ENCODE peak calls at places on chromosomes 12 and 14, in five cellular contexts. P is naive thymus-derived CD4-positive, alpha-beta T cell; N is IMR-90; G is fibroblast of lung; K is neural progenitor cell. F is an unnamed sample. For H3K9me3, the result is how much of the 10 kb centered on the place peaks cover.

GRCh38 chr12:53939141-53940108 is 794 bp downstream of the HOXC13 start:
- DNase-seq in P (no peak), G (no peak), K (peak), N (no peak), F (no peak)

GRCh38 chr14:24665440-24665991 is 31.5 kb upstream of the GZMB start:
- DNase-seq in P (no peak), G (no peak), K (no peak), N (no peak), F (no peak)

GRCh38 chr14:60553855-60554254 is 44.9 kb downstream of the SIX6 start:
- DNase-seq in K (no peak), N (no peak), G (peak), P (no peak), F (no peak)

GRCh38 chr12:102513272-102513671 is 32.9 kb upstream of the IGF1 start:
- DNase-seq in K (no peak), G (no peak), N (no peak), P (no peak), F (no peak)

GRCh38 chr12:130764475-130765185 is 48.5 kb upstream of the RIMBP2 start:
- DNase-seq in N (peak), K (no peak), P (no peak), G (peak), F (peak)

GRCh38 chr12:48105867-48106563 is at the start of gene SENP1:
- DNase-seq in K (peak), P (peak), G (peak), N (peak), F (peak)

GRCh38 chr14:56099081-56099797 is 19.0 kb upstream of the PELI2 start:
- DNase-seq in P (no peak), G (no peak), K (peak), N (no peak), F (no peak)

GRCh38 chr12:32454075-32454474 is 54.7 kb downstream of the FGD4 start:
- DNase-seq in K (peak), P (no peak), N (peak), G (peak), F (no peak)

GRCh38 chr12:47742253-47742825 is 16.3 kb downstream of the RAPGEF3 start:
- DNase-seq in N (no peak), G (peak), P (peak), K (peak), F (peak)

GRCh38 chr12:106135781-106136180 is 3.0 kb downstream of the NUAK1 start:
- DNase-seq in N (peak), K (peak), P (no peak), G (peak), F (no peak)

GRCh38 chr12:9792185-9792900 is 31.6 kb upstream of the CD69 start:
- DNase-seq in K (no peak), G (no peak), P (no peak), N (no peak), F (no peak)

GRCh38 chr12:18684430-18684829 is 53.4 kb downstream of the PLCZ1 start:
- DNase-seq in P (no peak), G (no peak), K (no peak), N (no peak), F (no peak)

GRCh38 chr12:113236539-113237354 is 15.5 kb downstream of the TPCN1 start:
- DNase-seq in G (no peak), N (no peak), K (no peak), P (no peak), F (no peak)

GRCh38 chr12:68236421-68237059 is 10.9 kb upstream of the IL26 start:
- DNase-seq in N (no peak), K (no peak), P (peak), G (no peak), F (no peak)
- H3K4me3 ChIP-seq in N (no peak), K (no peak), P (peak), G (no peak), F (peak)

GRCh38 chr14:41280745-41281144 is 325.9 kb upstream of the LRFN5 start:
- DNase-seq in K (peak), G (peak), N (no peak), P (no peak), F (no peak)
- H3K9me3 ChIP-seq in K (under half), G (under half), N (under half), P (under half), F (under half)

DNA sequence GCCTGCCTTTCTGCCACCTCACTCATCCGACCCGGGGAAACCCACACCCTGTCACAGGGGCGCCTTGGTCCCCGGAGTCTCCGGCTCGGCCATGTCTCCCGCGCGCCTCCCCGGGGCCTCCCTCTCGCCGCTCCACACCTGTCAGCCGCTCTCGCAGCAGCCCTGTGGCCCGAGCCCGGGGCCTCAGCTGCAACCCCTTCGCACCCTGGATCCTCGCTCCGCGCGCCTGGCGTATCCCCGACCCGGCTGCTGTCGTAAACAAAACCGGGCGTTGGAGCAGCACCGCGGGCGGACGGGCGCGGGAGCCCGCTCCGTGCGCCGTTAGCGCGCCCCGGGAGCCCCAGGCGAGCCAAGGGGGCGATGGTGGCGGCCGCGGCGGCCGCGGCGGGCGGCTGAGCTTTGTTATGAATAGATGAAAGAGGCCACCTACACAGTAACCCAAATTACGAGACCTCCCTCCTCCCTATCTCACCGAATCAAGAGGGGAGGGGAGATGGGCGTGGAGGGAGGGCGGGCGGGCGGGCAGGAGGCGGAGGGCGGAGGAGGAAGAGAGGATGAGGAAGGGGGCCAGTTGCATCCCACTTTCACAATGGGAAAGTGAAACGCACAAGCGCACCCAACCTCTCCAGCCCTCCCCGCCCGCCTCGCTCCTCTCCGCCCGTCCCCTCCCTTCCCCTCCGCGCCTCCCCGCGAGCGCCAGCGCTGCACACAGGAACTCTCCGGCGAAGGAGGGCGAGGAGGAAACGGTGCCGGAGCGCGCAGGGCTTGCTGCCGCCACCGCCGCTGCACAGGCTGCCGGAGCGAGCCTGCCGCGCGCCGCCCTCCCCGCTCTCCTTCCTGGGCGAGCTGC is at the start of gene PLXNC1:
- DNase-seq in K (peak), P (peak), G (peak), N (peak), F (peak)
- H3K4me3 ChIP-seq in K (peak), P (peak), G (peak), N (peak), F (peak)

DNA sequence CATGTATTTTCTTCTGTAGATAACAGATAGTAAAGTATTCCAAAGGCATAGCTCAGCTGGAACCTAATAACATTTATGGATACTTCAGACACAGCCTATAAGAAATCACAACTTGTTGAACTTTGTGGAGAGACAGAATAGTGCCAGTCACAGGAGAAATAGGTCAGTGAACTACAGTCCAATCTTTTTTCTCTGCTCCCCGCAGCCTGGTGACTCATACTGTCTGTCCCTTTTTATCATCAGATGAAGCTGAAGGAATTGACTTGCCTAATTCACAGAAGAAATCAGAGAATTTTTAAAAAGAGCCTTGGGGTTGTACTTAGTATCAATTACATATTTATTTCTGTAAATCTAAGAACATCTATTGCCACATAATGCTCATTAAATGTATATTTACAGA is 222.3 kb downstream of the ALG10 start:
- DNase-seq in K (no peak), G (no peak), P (no peak), N (no peak), F (no peak)
- H3K9me3 ChIP-seq in K (under half), G (under half), P (under half), N (under half), F (under half)

DNA sequence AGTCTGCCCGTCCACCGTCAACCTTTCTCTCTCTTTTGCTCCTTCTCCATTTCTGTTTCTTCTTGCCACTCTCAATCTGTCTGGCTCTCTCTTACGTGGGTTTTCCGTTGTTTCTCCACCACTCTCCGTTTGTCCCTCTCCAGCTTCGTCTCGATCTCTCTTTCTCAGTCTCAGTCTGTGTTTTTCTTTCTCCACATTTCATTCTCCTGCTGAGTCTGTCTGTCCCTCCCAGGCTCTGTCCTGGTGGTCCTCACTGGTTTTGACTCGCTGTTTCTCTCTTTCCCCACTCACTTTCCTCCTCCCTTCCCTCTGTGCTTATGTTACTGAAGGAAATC is 102.9 kb upstream of the MAP1LC3B2 start:
- DNase-seq in K (no peak), N (no peak), P (no peak), G (no peak), F (no peak)
- H3K4me3 ChIP-seq in K (no peak), N (no peak), P (no peak), G (peak), F (no peak)

DNA sequence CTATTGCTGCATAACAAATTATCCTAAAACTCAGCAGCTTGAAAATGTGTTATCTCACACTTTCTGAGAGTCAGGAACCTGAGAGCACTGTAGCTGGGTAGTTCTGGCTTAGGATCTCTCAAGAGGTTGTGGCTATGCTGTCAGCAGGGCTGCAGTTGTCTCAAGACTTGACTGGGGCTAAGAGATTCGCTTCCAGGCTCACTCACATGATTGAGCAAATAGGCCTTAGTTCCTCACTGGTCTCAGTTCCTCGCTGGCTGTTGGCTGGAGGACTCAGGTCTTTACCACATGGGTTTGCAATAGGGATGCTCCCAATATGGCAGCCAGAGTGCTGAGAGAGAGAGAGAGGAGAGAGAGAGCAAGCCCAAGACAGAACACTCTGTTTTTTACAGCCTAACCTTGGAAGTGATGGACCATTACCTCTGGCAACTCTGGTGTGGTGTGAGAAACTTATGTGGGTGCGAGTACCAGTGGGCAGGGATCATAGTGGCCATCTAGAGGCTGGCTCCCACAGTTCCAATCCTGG is 15.9 kb upstream of the DHRS2 start:
- DNase-seq in G (no peak), N (no peak), K (no peak), P (no peak), F (no peak)
- H3K9me3 ChIP-seq in G (under half), N (under half), K (under half), P (under half), F (under half)

GRCh38 chr12:95942532-95943230 is at the start of gene CCDC38:
- DNase-seq in K (peak), N (peak), P (peak), G (peak), F (peak)

GRCh38 chr12:95942106-95942531 is 295 bp downstream of the CCDC38 start:
- DNase-seq in N (no peak), G (no peak), K (no peak), P (peak), F (no peak)

GRCh38 chr12:95943231-95943842 is at the start of gene AMDHD1:
- DNase-seq in K (peak), G (peak), N (peak), P (peak), F (peak)

GRCh38 chr12:95940514-95940913 is 1.9 kb downstream of the CCDC38 start:
- DNase-seq in K (no peak), N (no peak), P (no peak), G (no peak), F (no peak)

DNA sequence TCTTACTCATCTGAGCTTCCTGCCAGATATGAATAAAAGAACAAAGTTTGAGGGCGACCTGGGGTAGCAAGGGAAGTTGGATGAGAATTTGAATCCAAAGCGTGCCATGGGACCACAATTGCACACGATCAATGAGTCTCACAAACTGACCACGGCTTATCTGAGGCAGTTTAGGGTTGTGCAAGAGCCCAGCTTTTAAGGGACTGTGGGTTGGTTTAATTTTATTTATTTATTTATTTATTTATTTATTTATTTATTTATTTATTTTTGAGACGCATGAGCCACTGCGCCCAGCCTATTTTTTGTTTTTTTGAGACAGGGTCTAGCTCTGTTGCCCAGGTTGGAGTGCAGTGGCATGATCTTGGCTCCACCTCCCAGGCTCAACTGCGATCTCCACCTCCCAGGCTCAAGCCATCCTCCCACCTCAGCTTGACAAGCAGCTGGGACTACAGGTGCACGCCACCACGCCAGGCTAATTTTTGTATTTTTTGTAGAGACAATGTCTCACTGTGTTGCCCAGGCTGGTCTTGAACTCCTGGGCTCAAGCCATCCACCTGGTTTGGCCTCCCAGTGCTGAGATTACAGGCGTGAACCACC is 1.1 kb downstream of the AMDHD1 start:
- DNase-seq in N (no peak), K (no peak), P (no peak), G (no peak), F (no peak)
- H3K4me3 ChIP-seq in N (no peak), K (no peak), P (peak), G (no peak), F (peak)

GRCh38 chr14:103169954-103170353 is 46.7 kb downstream of the TNFAIP2 start:
- DNase-seq in N (no peak), K (no peak), G (no peak), P (no peak), F (no peak)
- H3K9me3 ChIP-seq in N (under half), K (under half), G (under half), P (under half), F (under half)

DNA sequence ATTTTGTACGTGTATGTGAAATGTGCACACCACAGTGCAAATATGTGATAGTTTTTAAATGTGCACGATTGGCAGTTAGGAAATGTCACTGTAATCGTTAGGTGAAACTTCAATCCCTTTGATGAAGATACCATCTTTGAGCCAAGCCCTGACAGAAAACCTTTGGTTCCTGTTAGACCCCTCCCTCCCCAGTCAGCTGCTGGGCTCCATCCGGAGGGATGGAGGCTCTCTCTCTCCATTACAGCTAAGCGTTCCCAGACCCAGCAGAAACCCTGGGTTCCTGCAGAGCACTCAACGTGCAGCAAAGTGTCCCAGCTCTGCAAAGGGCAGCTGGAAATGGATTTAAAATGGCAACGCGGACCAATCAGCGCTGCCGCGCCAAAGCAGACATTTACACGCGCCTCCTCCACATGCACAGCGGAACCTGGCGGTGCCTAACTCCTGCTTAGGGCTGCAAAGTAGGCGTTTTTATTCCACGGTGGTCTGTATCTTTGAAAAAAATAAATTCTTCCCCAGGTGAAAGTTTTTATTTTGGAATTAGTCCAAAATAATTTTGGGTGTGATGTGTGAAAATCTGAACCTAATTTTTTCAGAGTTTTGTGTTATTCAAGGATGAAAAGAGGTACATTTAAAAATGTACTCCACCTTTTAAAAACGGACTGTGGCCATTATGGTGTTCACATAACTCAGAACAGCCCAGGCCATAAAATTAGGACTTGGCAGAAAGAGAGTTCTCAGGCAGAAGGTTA is 1.4 kb upstream of the HMGA2 start:
- DNase-seq in G (peak), K (peak), N (peak), P (no peak), F (no peak)
- H3K4me3 ChIP-seq in G (peak), K (peak), N (peak), P (no peak), F (no peak)

F was measured in CD8-positive, alpha-beta memory T cell.